ENCODE peak calls at places on chromosomes 16 and 17, in six cellular contexts. Q is kidney glomerular epithelial cell, D is spleen, T is Daoy, F is posterior cingulate gyrus, C is GM10248. N is an unnamed sample.

GRCh38 chr16:23508589-23509440 is 1.5 kb downstream of the GGA2 start:
- DNase-seq in Q (peak), D (peak), T (no peak), F (no peak), C (no peak), N (no peak)

GRCh38 chr17:71667661-71668060 is 453.2 kb upstream of the SOX9 start:
- DNase-seq in Q (no peak), D (no peak), T (no peak), F (no peak), C (no peak), N (no peak)

GRCh38 chr17:80223142-80223815 is 3.1 kb downstream of the SLC26A11 start:
- DNase-seq in Q (no peak), D (no peak), T (no peak), F (no peak), C (no peak), N (no peak)

GRCh38 chr17:17391575-17392370 is 85.0 kb upstream of the MED9 start:
- DNase-seq in Q (no peak), D (no peak), T (no peak), F (peak), C (no peak), N (no peak)

GRCh38 chr16:79307214-79307613 is 293.3 kb downstream of the MAF start:
- DNase-seq in Q (no peak), D (peak), T (no peak), F (peak), C (no peak), N (no peak)

GRCh38 chr16:27401768-27402568 is at the start of gene IL21R:
- DNase-seq in Q (peak), D (peak), T (peak), F (no peak), C (peak), N (peak)

GRCh38 chr17:47907932-47908562 is 12.0 kb downstream of the SP2 start:
- DNase-seq in Q (no peak), D (no peak), T (no peak), F (no peak), C (no peak), N (no peak)

GRCh38 chr17:44249501-44250246 is 18.3 kb downstream of the SLC4A1 start:
- DNase-seq in Q (no peak), D (no peak), T (no peak), F (no peak), C (no peak), N (no peak)

GRCh38 chr16:74677868-74678267 is 11.2 kb upstream of the RFWD3 start:
- DNase-seq in Q (no peak), D (no peak), T (no peak), F (peak), C (no peak), N (no peak)

GRCh38 chr16:70534949-70535348 is 11.3 kb downstream of the SF3B3 start:
- DNase-seq in Q (no peak), D (no peak), T (no peak), F (no peak), C (no peak), N (no peak)